ENCODE peak calls at places on chromosomes 3 and 15, in six cellular contexts. V is neuronal stem cell, X is IMR-90, B is H1, O is mesenchymal stem cell, Y is trophoblast cell. T is an unnamed sample.
A peak's percentile ranks its signal among the peaks of the same experiment; 100 is the strongest.

GRCh38 chr3:104825116-104825515 is 541.6 kb upstream of the ALCAM start:
- DNase-seq in V (peak; percentile 48), X (peak; percentile 48), B (peak; percentile 46), O (no peak), Y (no peak), T (peak; percentile 71)

GRCh38 chr3:126349071-126349470 is 8.1 kb downstream of the KLF15 start:
- DNase-seq in V (no peak), X (no peak), B (no peak), O (no peak), Y (no peak), T (no peak)

GRCh38 chr3:105927720-105928119 is 58.9 kb upstream of the CBLB start:
- DNase-seq in V (no peak), X (no peak), B (no peak), O (no peak), Y (no peak), T (no peak)

GRCh38 chr3:56369914-56370313 is 98.4 kb downstream of the ERC2 start:
- DNase-seq in V (no peak), X (no peak), B (no peak), O (no peak), Y (no peak), T (no peak)

GRCh38 chr3:115790759-115791158 is 167.4 kb downstream of the GAP43 start:
- DNase-seq in V (no peak), X (peak; percentile 99), B (peak; percentile 7), O (peak; percentile 97), Y (peak; percentile 68), T (no peak)

GRCh38 chr3:177320765-177321247 is 123.5 kb upstream of the TBL1XR1 start:
- DNase-seq in V (no peak), X (no peak), B (no peak), O (no peak), Y (no peak), T (no peak)

GRCh38 chr15:66614456-66615174 is 48.8 kb upstream of the LCTL start:
- DNase-seq in V (no peak), X (no peak), B (no peak), O (no peak), Y (no peak), T (no peak)

GRCh38 chr15:62145015-62145735 is 19.9 kb downstream of the C2CD4B start:
- DNase-seq in V (no peak), X (no peak), B (no peak), O (no peak), Y (no peak), T (no peak)

GRCh38 chr3:59432676-59433075 is 382.9 kb upstream of the CFAP20DC start:
- DNase-seq in V (no peak), X (peak; percentile 24), B (no peak), O (peak; percentile 75), Y (peak; percentile 84), T (no peak)

GRCh38 chr15:57026016-57026602 is 107.7 kb downstream of the TCF12 start:
- DNase-seq in V (no peak), X (peak; percentile 57), B (no peak), O (peak; percentile 71), Y (no peak), T (no peak)

GRCh38 chr15:62676891-62677290 is 365.7 kb upstream of the TPM1 start:
- DNase-seq in V (no peak), X (no peak), B (no peak), O (no peak), Y (no peak), T (no peak)

GRCh38 chr3:76986876-76987513 is 52.9 kb upstream of the ROBO2 start:
- DNase-seq in V (no peak), X (no peak), B (no peak), O (no peak), Y (no peak), T (no peak)

GRCh38 chr3:62600033-62600432 is 226.7 kb upstream of the FEZF2 start:
- DNase-seq in V (no peak), X (no peak), B (no peak), O (no peak), Y (no peak), T (no peak)

GRCh38 chr3:4695846-4696245 is 202.7 kb downstream of the ITPR1 start:
- DNase-seq in V (no peak), X (peak; percentile 23), B (no peak), O (no peak), Y (no peak), T (no peak)

GRCh38 chr3:4696266-4696665 is 203.1 kb downstream of the ITPR1 start:
- DNase-seq in V (no peak), X (no peak), B (no peak), O (no peak), Y (no peak), T (no peak)

GRCh38 chr3:4690277-4690676 is 197.1 kb downstream of the ITPR1 start:
- DNase-seq in V (no peak), X (no peak), B (no peak), O (no peak), Y (no peak), T (no peak)

GRCh38 chr3:4689021-4689420 is 195.9 kb downstream of the ITPR1 start:
- DNase-seq in V (no peak), X (no peak), B (no peak), O (no peak), Y (no peak), T (no peak)

GRCh38 chr3:4693620-4694019 is 200.5 kb downstream of the ITPR1 start:
- DNase-seq in V (no peak), X (no peak), B (no peak), O (no peak), Y (no peak), T (no peak)
- H3K23ac ChIP-seq in V (no peak overlapping the region), X (no peak overlapping the region), B (no peak overlapping the region), O (no peak overlapping the region), Y (no peak overlapping the region), T (no peak overlapping the region)

GRCh38 chr3:42652611-42653302 is 740 bp upstream of the ZBTB47 start:
- DNase-seq in V (no peak), X (peak; percentile 78), B (no peak), O (peak; percentile 83), Y (peak; percentile 55), T (peak; percentile 58)

GRCh38 chr3:42651248-42652091 is 2.0 kb upstream of the ZBTB47 start:
- DNase-seq in V (no peak), X (peak; percentile 56), B (no peak), O (peak; percentile 63), Y (no peak), T (peak; percentile 40)

GRCh38 chr3:42653303-42653559 is 266 bp upstream of the ZBTB47 start:
- DNase-seq in V (no peak), X (no peak), B (no peak), O (peak; percentile 14), Y (no peak), T (no peak)

GRCh38 chr3:42653560-42654330 is at the start of gene ZBTB47:
- DNase-seq in V (no peak), X (no peak), B (no peak), O (peak; percentile 52), Y (peak; percentile 33), T (peak; percentile 38)

GRCh38 chr3:42652251-42652610 is 1.3 kb upstream of the ZBTB47 start:
- DNase-seq in V (no peak), X (no peak), B (no peak), O (no peak), Y (no peak), T (peak; percentile 25)
- H3K14ac ChIP-seq in V (no peak overlapping the region), X (peak overlapping the region; percentile 2), B (no peak overlapping the region), O (peak overlapping the region; percentile 18), Y (peak overlapping the region; percentile 0), T (no peak overlapping the region)

GRCh38 chr15:73345658-73346057 is 23.1 kb downstream of the HCN4 start:
- DNase-seq in V (no peak), X (no peak), B (no peak), O (no peak), Y (no peak), T (no peak)

GRCh38 chr15:73340502-73341192 is 28.1 kb downstream of the HCN4 start:
- DNase-seq in V (no peak), X (no peak), B (no peak), O (no peak), Y (no peak), T (no peak)

GRCh38 chr15:73338606-73339388 is 30.0 kb downstream of the HCN4 start:
- DNase-seq in V (no peak), X (no peak), B (no peak), O (no peak), Y (no peak), T (no peak)

GRCh38 chr15:73344051-73344450 is 24.7 kb downstream of the HCN4 start:
- DNase-seq in V (no peak), X (peak; percentile 9), B (no peak), O (peak; percentile 22), Y (no peak), T (no peak)

DNA sequence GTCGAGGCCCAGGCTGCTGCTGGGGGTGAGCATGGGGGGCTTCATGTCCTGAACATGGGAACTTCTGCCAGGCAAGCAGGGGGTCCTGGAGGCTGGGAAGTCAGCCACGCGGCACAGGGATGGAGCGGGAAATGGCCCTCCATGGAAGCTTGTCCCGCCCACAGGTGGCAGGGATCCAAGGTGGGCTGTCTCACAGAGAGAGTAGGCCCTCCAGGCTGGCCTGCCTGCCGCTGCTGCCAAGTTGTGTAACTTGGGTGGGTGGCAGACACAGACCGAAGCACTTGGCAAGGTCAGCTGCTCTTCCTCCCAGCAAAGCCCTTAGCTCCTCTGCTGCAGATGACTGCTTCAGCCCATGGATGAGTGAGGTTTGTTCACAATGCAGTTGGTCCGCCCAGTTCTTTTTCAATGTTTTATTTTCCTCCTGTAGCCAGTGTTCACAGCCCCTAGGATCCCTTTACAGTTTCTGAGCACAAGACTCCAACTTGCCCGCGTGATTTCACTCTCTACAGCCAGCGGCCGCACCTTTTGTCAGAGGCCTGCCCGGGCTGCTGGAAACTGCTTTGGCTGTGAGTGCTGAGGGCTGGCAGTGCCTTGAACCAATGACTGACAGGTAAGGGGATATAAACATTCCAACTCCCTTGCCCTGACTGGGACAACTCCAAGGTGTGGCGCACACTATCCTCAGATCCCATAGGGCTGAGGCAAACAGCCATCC is 26.7 kb downstream of the HCN4 start:
- DNase-seq in V (no peak), X (no peak), B (no peak), O (no peak), Y (no peak), T (no peak)
- H3K23ac ChIP-seq in V (peak overlapping the region; percentile 1), X (no peak overlapping the region), B (no peak overlapping the region), O (no peak overlapping the region), Y (no peak overlapping the region), T (no peak overlapping the region)

GRCh38 chr3:96753124-96753523 is 61.3 kb upstream of the EPHA6 start:
- DNase-seq in V (no peak), X (no peak), B (no peak), O (no peak), Y (no peak), T (no peak)

GRCh38 chr3:96754128-96754527 is 60.3 kb upstream of the EPHA6 start:
- DNase-seq in V (no peak), X (no peak), B (no peak), O (no peak), Y (no peak), T (no peak)

GRCh38 chr3:96750094-96750767 is 64.2 kb upstream of the EPHA6 start:
- DNase-seq in V (no peak), X (no peak), B (no peak), O (no peak), Y (no peak), T (no peak)

GRCh38 chr3:96756516-96756915 is 57.9 kb upstream of the EPHA6 start:
- DNase-seq in V (no peak), X (no peak), B (no peak), O (no peak), Y (no peak), T (no peak)

DNA sequence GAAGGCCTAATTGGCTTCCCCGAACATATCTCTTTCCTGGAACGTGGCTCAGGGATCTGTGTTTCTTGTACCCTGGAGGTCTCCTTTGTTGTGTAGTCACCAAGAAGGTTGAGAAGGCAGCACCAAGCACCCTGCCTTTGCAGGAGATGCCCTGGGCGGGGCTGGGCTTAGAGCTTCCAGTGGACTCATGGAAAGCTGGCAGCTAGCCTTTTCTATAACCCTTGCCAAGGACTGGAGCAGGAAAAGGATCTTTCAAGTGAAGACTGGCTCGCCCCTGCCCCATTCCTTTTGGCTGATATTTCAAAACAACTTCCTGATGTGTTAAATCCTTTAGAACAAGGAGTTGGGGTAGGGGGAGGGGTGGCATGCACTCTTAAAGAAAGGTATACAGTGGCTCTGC is 58.9 kb upstream of the EPHA6 start:
- DNase-seq in V (no peak), X (no peak), B (no peak), O (no peak), Y (no peak), T (no peak)
- H3K14ac ChIP-seq in V (no peak overlapping the region), X (no peak overlapping the region), B (no peak overlapping the region), O (no peak overlapping the region), Y (no peak overlapping the region), T (no peak overlapping the region)